ENCODE peak calls at places on chromosomes 2 and 18, in six cellular contexts. R, W, Q, P, C and E are unnamed samples.

GRCh38 chr2:45776160-45776955 is 124.9 kb downstream of the PRKCE start:
- DNase-seq in R (no peak), Q (peak), P (no peak), W (no peak), C (no peak), E (no peak)

GRCh38 chr2:216366777-216367465 is 5.4 kb downstream of the MARCHF4 start:
- DNase-seq in P (no peak), R (peak), Q (peak), W (no peak), C (no peak), E (no peak)

GRCh38 chr2:149346272-149346671 is 15.9 kb downstream of the LYPD6 start:
- DNase-seq in R (no peak), C (no peak), P (no peak), Q (no peak), W (no peak), E (no peak)

GRCh38 chr2:222799262-222799918 is 61.4 kb upstream of the ACSL3 start:
- DNase-seq in Q (no peak), R (no peak), C (no peak), P (peak), W (no peak), E (no peak)

GRCh38 chr2:239991689-239992314 is 33.3 kb downstream of the NDUFA10 start:
- DNase-seq in P (peak), W (peak), R (peak), C (peak), Q (peak), E (peak)

GRCh38 chr2:222939979-222940378 is 79.1 kb downstream of the ACSL3 start:
- DNase-seq in C (no peak), R (no peak), P (no peak), W (no peak), Q (no peak), E (no peak)

GRCh38 chr2:45177870-45178269 is 168.6 kb upstream of the SIX2 start:
- DNase-seq in P (peak), W (no peak), R (peak), C (no peak), Q (peak), E (peak)

GRCh38 chr2:132593171-132593570 is 76.8 kb downstream of the LYPD1 start:
- DNase-seq in R (peak), C (no peak), P (peak), Q (peak), W (no peak), E (no peak)

GRCh38 chr2:7063789-7064188 is 146.6 kb downstream of the RNF144A start:
- DNase-seq in C (no peak), P (no peak), W (no peak), R (no peak), Q (no peak), E (no peak)

GRCh38 chr2:20623741-20624155 is 27.1 kb downstream of the HS1BP3 start:
- DNase-seq in R (no peak), W (no peak), C (no peak), P (no peak), Q (no peak), E (no peak)

GRCh38 chr2:77270433-77270832 is 251.7 kb downstream of the LRRTM4 start:
- DNase-seq in R (no peak), C (no peak), P (peak), W (no peak), Q (no peak), E (peak)

GRCh38 chr2:150133623-150134022 is 353.8 kb downstream of the RND3 start:
- DNase-seq in W (no peak), Q (peak), R (peak), P (peak), C (no peak), E (peak)

GRCh38 chr2:135151615-135152014 is 99.5 kb downstream of the RAB3GAP1 start:
- DNase-seq in C (no peak), W (no peak), Q (no peak), P (no peak), R (no peak), E (no peak)

GRCh38 chr2:21599417-21599816 is 475.6 kb downstream of the TDRD15 start:
- DNase-seq in C (no peak), R (no peak), P (no peak), Q (no peak), W (no peak), E (no peak)

GRCh38 chr2:110101280-110101844 is 14.3 kb downstream of the MALL start:
- DNase-seq in C (no peak), P (peak), R (peak), W (peak), Q (peak), E (no peak)

GRCh38 chr18:9779630-9780029 is 71.5 kb downstream of the RAB31 start:
- DNase-seq in P (no peak), W (no peak), Q (peak), C (no peak), R (no peak), E (peak)

GRCh38 chr2:235194351-235194750 is 242.5 kb downstream of the SH3BP4 start:
- DNase-seq in Q (no peak), W (no peak), P (peak), C (no peak), R (no peak), E (no peak)

GRCh38 chr18:75868031-75868430 is 440.5 kb upstream of the SMIM21 start:
- DNase-seq in Q (no peak), W (no peak), R (no peak), C (no peak), P (no peak), E (no peak)

GRCh38 chr2:234792566-234792965 is 159.3 kb upstream of the SH3BP4 start:
- DNase-seq in P (no peak), W (no peak), R (peak), Q (no peak), C (no peak), E (no peak)

GRCh38 chr18:54888933-54889332 is 60.7 kb downstream of the RAB27B start:
- DNase-seq in R (peak), W (no peak), P (no peak), C (no peak), Q (peak), E (no peak)